ENCODE peak calls at places on chromosomes 7 and 10, in four cellular contexts. B is mesendoderm, J is IMR-90, K is H9. P is an unnamed sample.
A peak's percentile ranks its signal among the peaks of the same experiment; 100 is the strongest.

GRCh38 chr7:77631820-77632219 is 64.4 kb upstream of the RSBN1L start:
- DNase-seq in K (no peak), J (no peak), B (no peak), P (no peak)

GRCh38 chr7:81684513-81685262 is 85.2 kb downstream of the HGF start:
- DNase-seq in J (peak; percentile 100), K (no peak), B (peak; percentile 79), P (no peak)

GRCh38 chr10:88088441-88089340 is 225.3 kb downstream of the PTEN start:
- DNase-seq in K (no peak), J (no peak), B (no peak), P (no peak)

GRCh38 chr7:131325179-131325840 is 2.4 kb upstream of the MKLN1 start:
- DNase-seq in K (no peak), J (no peak), B (no peak), P (no peak)

GRCh38 chr10:44046605-44047004 is 338.3 kb downstream of the CXCL12 start:
- DNase-seq in J (peak; percentile 52), B (peak; percentile 46), K (no peak), P (no peak)

GRCh38 chr7:6166443-6166871 is 106.0 kb downstream of the CYTH3 start:
- DNase-seq in K (no peak), J (no peak), B (no peak), P (no peak)

GRCh38 chr10:44334621-44335184 is 50.2 kb downstream of the CXCL12 start:
- DNase-seq in J (peak; percentile 89), K (no peak), B (no peak), P (no peak)

GRCh38 chr7:23277359-23277989 is 21.7 kb upstream of the MALSU1 start:
- DNase-seq in B (peak; percentile 87), J (peak; percentile 75), K (peak; percentile 48), P (no peak)

GRCh38 chr10:100338434-100339036 is 8.5 kb upstream of the SCD start:
- DNase-seq in B (peak; percentile 69), K (peak; percentile 76), J (peak; percentile 45), P (peak; percentile 92)

GRCh38 chr10:28869606-28870201 is 192.4 kb downstream of the BAMBI start:
- DNase-seq in K (no peak), B (peak; percentile 79), J (no peak), P (no peak)

GRCh38 chr10:114151486-114151885 is 22.5 kb downstream of the CCDC186 start:
- DNase-seq in J (peak; percentile 92), B (no peak), K (no peak), P (no peak)

GRCh38 chr7:45347804-45348203 is 190.2 kb downstream of the RAMP3 start:
- DNase-seq in K (no peak), B (peak; percentile 95), J (peak; percentile 10), P (peak; percentile 17)

GRCh38 chr7:141354251-141354650 is 197.0 kb upstream of the AGK start:
- DNase-seq in B (no peak), K (no peak), J (peak; percentile 8), P (no peak)

GRCh38 chr10:44970812-44971395 is 7.7 kb downstream of the DEPP1 start:
- DNase-seq in K (no peak), B (no peak), J (no peak), P (no peak)

GRCh38 chr10:79417266-79417665 is 28.2 kb downstream of the ZCCHC24 start:
- DNase-seq in J (no peak), B (no peak), K (no peak), P (no peak)

GRCh38 chr7:70356324-70356797 is 758.1 kb downstream of the AUTS2 start:
- DNase-seq in B (no peak), J (no peak), K (no peak), P (no peak)

GRCh38 chr10:113788604-113789083 is 37.2 kb downstream of the PLEKHS1 start:
- DNase-seq in K (no peak), B (peak; percentile 13), J (peak; percentile 96), P (no peak)

GRCh38 chr10:123934846-123935245 is 43.2 kb upstream of the CPXM2 start:
- DNase-seq in B (no peak), K (no peak), J (no peak), P (no peak)

GRCh38 chr7:151459726-151460473 is 20.0 kb upstream of the CRYGN start:
- DNase-seq in J (peak; percentile 86), B (peak; percentile 84), K (peak; percentile 61), P (no peak)

GRCh38 chr10:78398385-78398784 is 364.7 kb downstream of the RPS24 start:
- DNase-seq in J (no peak), K (no peak), B (peak; percentile 25), P (no peak)

GRCh38 chr10:91378061-91378460 is 32.1 kb upstream of the HECTD2 start:
- DNase-seq in J (peak; percentile 13), K (no peak), B (no peak), P (no peak)

GRCh38 chr10:72567421-72567820 is 58.5 kb downstream of the MICU1 start:
- DNase-seq in B (no peak), J (peak; percentile 28), K (no peak), P (no peak)

GRCh38 chr10:25026463-25026862 is 10.1 kb downstream of the THNSL1 start:
- DNase-seq in K (no peak), B (peak; percentile 2), J (peak; percentile 10), P (no peak)

GRCh38 chr7:19773361-19773760 is at the start of gene TMEM196:
- DNase-seq in K (peak; percentile 52), B (no peak), J (no peak), P (peak; percentile 73)

GRCh38 chr10:58243269-58243668 is 24.4 kb downstream of the IPMK start:
- DNase-seq in J (no peak), K (no peak), B (no peak), P (no peak)

GRCh38 chr10:65294329-65294728 is 1631.5 kb upstream of the LRRTM3 start:
- DNase-seq in K (no peak), J (no peak), B (peak; percentile 86), P (no peak)

GRCh38 chr10:6995846-6996245 is 415.0 kb downstream of the SFMBT2 start:
- DNase-seq in J (peak; percentile 4), B (no peak), K (no peak), P (no peak)

GRCh38 chr10:7488418-7488829 is 77.6 kb upstream of the SFMBT2 start:
- DNase-seq in K (no peak), B (no peak), J (peak; percentile 15), P (no peak)

GRCh38 chr7:28570970-28571288 is 158.6 kb downstream of the CREB5 start:
- DNase-seq in K (no peak), B (no peak), J (peak; percentile 56), P (no peak)

GRCh38 chr10:26555719-26556368 is 117.7 kb downstream of the APBB1IP start:
- DNase-seq in K (no peak), B (no peak), J (no peak), P (no peak)

GRCh38 chr7:16880469-16881034 is 1.2 kb downstream of the AGR3 start:
- DNase-seq in B (no peak), J (no peak), K (no peak), P (no peak)
- H3K56ac ChIP-seq in B (no peak overlapping the region), J (no peak overlapping the region), K (no peak overlapping the region), P (no peak overlapping the region)

GRCh38 chr7:38973760-38974159 is 3.9 kb upstream of the POU6F2 start:
- DNase-seq in B (peak; percentile 42), J (no peak), K (no peak), P (no peak)

GRCh38 chr7:38978474-38978873 is 765 bp downstream of the POU6F2 start:
- DNase-seq in B (peak; percentile 13), K (no peak), J (no peak), P (no peak)

GRCh38 chr7:38977658-38978057 is at the start of gene POU6F2:
- DNase-seq in K (no peak), J (no peak), B (no peak), P (no peak)

DNA sequence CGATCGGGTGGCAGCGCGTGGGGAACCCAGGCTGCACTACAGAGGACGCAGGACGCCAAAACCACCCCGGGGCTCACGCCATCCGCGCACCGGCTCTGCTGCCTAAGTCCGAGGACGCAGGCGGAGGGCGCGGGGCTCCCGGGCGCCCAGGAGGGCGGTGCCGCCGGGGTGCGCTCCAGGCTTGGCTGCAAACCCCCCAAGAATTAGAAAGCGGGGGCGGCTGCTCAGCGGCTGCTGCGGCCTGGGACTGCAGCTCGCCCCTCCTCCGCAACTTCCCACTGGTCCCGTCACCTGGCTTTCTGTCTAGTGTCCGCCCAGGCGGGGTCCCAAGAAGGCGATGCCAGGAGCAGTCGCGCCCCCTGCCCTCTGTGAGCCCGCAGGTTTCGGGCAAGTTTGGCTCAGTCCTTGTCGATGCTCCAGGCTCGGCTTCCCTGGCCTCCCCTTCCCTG is 1.7 kb upstream of the POU6F2 start:
- DNase-seq in B (peak; percentile 54), J (no peak), K (peak; percentile 76), P (peak; percentile 27)
- H3K56ac ChIP-seq in B (peak overlapping the region; percentile 71), J (no peak overlapping the region), K (no peak overlapping the region), P (no peak overlapping the region)

GRCh38 chr10:74094231-74094630 is 56.4 kb downstream of the AP3M1 start:
- DNase-seq in J (no peak), B (no peak), K (no peak), P (no peak)

GRCh38 chr10:74097776-74098175 is 52.9 kb downstream of the AP3M1 start:
- DNase-seq in K (no peak), B (no peak), J (peak; percentile 29), P (no peak)

GRCh38 chr10:74096777-74097176 is 53.9 kb downstream of the AP3M1 start:
- DNase-seq in B (no peak), K (no peak), J (no peak), P (no peak)

GRCh38 chr10:74093530-74094164 is 57.0 kb downstream of the AP3M1 start:
- DNase-seq in B (no peak), K (no peak), J (no peak), P (no peak)

GRCh38 chr10:74092372-74092771 is 58.3 kb downstream of the AP3M1 start:
- DNase-seq in J (peak; percentile 55), B (no peak), K (no peak), P (no peak)
- H3K56ac ChIP-seq in J (no peak overlapping the region), B (no peak overlapping the region), K (no peak overlapping the region), P (no peak overlapping the region)

DNA sequence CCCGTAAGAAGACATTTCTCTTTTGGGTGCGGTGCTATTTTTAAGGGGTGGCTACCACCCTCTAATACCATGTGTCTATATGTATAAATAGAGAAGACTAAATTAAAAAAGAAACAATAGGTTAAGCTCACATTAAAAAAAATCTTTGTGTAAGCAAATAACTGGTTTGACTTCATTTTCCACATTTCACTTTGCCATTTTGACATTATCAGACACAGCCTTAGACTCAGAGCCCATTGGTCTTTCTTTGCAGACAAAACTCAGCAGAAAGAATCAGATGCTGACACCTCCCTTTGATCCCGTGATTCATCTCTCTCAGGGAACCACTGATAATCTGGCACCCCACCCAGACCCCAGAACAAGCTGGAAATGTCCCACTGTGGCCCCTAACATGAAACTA is 74.5 kb downstream of the EMX2 start:
- DNase-seq in K (no peak), J (no peak), B (no peak), P (no peak)
- H3K56ac ChIP-seq in K (no peak overlapping the region), J (no peak overlapping the region), B (no peak overlapping the region), P (no peak overlapping the region)

DNA sequence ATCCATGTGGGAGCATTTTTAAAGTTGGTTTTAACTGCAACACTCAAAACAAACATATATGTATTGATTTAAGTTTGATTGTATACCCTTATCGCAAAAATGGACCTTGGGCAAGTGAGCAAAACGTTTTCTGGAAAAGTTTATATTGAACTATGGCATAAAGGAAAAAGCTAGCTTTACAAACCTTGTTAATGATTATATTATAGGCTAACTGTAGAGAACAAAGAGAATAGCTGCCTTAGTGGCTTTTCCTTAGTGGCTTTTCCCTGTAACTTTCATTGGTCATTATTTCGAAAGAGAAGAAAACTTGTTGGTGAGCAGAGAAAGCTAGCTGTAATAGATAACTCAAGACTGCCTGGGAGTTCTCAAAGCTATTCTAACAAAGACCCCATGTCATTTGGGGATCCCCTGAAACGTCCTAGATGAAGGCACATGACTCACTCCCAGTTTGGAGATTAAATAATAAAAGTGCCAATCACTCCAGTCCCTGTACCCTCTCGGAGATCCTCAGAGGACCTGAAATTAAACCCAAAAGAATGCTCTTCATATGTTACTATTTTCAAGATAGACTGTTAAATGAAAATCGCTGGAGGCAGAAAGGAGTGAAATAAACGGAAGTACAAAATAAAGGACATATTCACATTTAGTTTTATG is 92.1 kb downstream of the SRI start:
- DNase-seq in J (no peak), K (no peak), B (no peak), P (no peak)
- H3K56ac ChIP-seq in J (no peak overlapping the region), K (no peak overlapping the region), B (no peak overlapping the region), P (no peak overlapping the region)

P was measured in H1.